ENCODE peak calls at places on chromosome 7, in five cellular contexts. One of them, this sample, is unnamed. For H3K27me3, the result is how much of the 10 kb centered on the place peaks cover.

GRCh38 chr7:115763347-115763746 is 267.2 kb downstream of the TFEC start:
- DNase-seq in neural progenitor cell: peak
- DNase-seq in ovary: no peak
- DNase-seq in astrocyte: no peak
- DNase-seq in colonic mucosa: no peak
- DNase-seq in this sample: no peak

GRCh38 chr7:66952343-66953043 is 31.5 kb downstream of the TMEM248 start:
- DNase-seq in neural progenitor cell: no peak
- DNase-seq in ovary: no peak
- DNase-seq in astrocyte: peak
- DNase-seq in colonic mucosa: peak
- DNase-seq in this sample: no peak

GRCh38 chr7:76300210-76300731 is 2.2 kb upstream of the HSPB1 start:
- DNase-seq in neural progenitor cell: no peak
- DNase-seq in ovary: no peak
- DNase-seq in astrocyte: peak
- DNase-seq in colonic mucosa: peak
- DNase-seq in this sample: no peak

GRCh38 chr7:11450246-11450645 is 381.8 kb downstream of the THSD7A start:
- DNase-seq in neural progenitor cell: no peak
- DNase-seq in ovary: no peak
- DNase-seq in astrocyte: no peak
- DNase-seq in colonic mucosa: no peak
- DNase-seq in this sample: no peak

GRCh38 chr7:142024547-142024946 is 28.9 kb downstream of the MGAM start:
- DNase-seq in neural progenitor cell: no peak
- DNase-seq in ovary: no peak
- DNase-seq in astrocyte: peak
- DNase-seq in colonic mucosa: no peak
- DNase-seq in this sample: no peak

GRCh38 chr7:106050743-106051110 is 61.4 kb downstream of the SYPL1 start:
- DNase-seq in neural progenitor cell: no peak
- DNase-seq in ovary: no peak
- DNase-seq in astrocyte: peak
- DNase-seq in colonic mucosa: no peak
- DNase-seq in this sample: no peak

GRCh38 chr7:142874409-142874808 is 11.1 kb downstream of the TRPV6 start:
- DNase-seq in neural progenitor cell: no peak
- DNase-seq in ovary: no peak
- DNase-seq in astrocyte: no peak
- DNase-seq in colonic mucosa: no peak
- DNase-seq in this sample: no peak

GRCh38 chr7:155373359-155374273 is 75.9 kb downstream of the INSIG1 start:
- DNase-seq in neural progenitor cell: peak
- DNase-seq in ovary: no peak
- DNase-seq in astrocyte: no peak
- DNase-seq in colonic mucosa: no peak
- DNase-seq in this sample: no peak

GRCh38 chr7:27110163-27110976 is 7.9 kb upstream of the HOXA2 start:
- DNase-seq in neural progenitor cell: peak
- DNase-seq in ovary: peak
- DNase-seq in astrocyte: peak
- DNase-seq in colonic mucosa: peak
- DNase-seq in this sample: no peak

GRCh38 chr7:86932038-86932512 is 127.4 kb downstream of the ELAPOR2 start:
- DNase-seq in neural progenitor cell: no peak
- DNase-seq in ovary: no peak
- DNase-seq in astrocyte: peak
- DNase-seq in colonic mucosa: no peak
- DNase-seq in this sample: no peak

GRCh38 chr7:154438571-154438970 is 386.4 kb downstream of the DPP6 start:
- DNase-seq in neural progenitor cell: no peak
- DNase-seq in ovary: no peak
- DNase-seq in astrocyte: no peak
- DNase-seq in colonic mucosa: no peak
- DNase-seq in this sample: no peak

GRCh38 chr7:134421998-134422397 is 36.9 kb downstream of the AKR1B1 start:
- DNase-seq in neural progenitor cell: no peak
- DNase-seq in ovary: no peak
- DNase-seq in astrocyte: no peak
- DNase-seq in colonic mucosa: no peak
- DNase-seq in this sample: no peak

GRCh38 chr7:142188846-142189245 is 69.0 kb downstream of the PRSS58 start:
- DNase-seq in neural progenitor cell: no peak
- DNase-seq in ovary: no peak
- DNase-seq in astrocyte: no peak
- DNase-seq in colonic mucosa: no peak
- DNase-seq in this sample: no peak

GRCh38 chr7:30180718-30181117 is 45.9 kb downstream of the MTURN start:
- DNase-seq in neural progenitor cell: no peak
- DNase-seq in ovary: no peak
- DNase-seq in astrocyte: no peak
- DNase-seq in colonic mucosa: no peak
- DNase-seq in this sample: no peak

GRCh38 chr7:30750574-30751256 is 1.2 kb upstream of the INMT start:
- DNase-seq in neural progenitor cell: no peak
- DNase-seq in ovary: no peak
- DNase-seq in astrocyte: peak
- DNase-seq in colonic mucosa: peak
- DNase-seq in this sample: no peak

GRCh38 chr7:144057954-144058353 is 9.2 kb downstream of the OR2A5 start:
- DNase-seq in neural progenitor cell: no peak
- DNase-seq in ovary: no peak
- DNase-seq in astrocyte: no peak
- DNase-seq in colonic mucosa: no peak
- DNase-seq in this sample: no peak

GRCh38 chr7:30727061-30727945 is 24.6 kb upstream of the INMT start:
- DNase-seq in neural progenitor cell: no peak
- DNase-seq in ovary: no peak
- DNase-seq in astrocyte: no peak
- DNase-seq in colonic mucosa: no peak
- DNase-seq in this sample: no peak

GRCh38 chr7:13262929-13263530 is 575.6 kb downstream of the ARL4A start:
- DNase-seq in neural progenitor cell: peak
- DNase-seq in ovary: no peak
- DNase-seq in astrocyte: peak
- DNase-seq in colonic mucosa: no peak
- DNase-seq in this sample: no peak

GRCh38 chr7:30929686-30930085 is 18.0 kb downstream of the AQP1 start:
- DNase-seq in neural progenitor cell: no peak
- DNase-seq in ovary: peak
- DNase-seq in astrocyte: no peak
- DNase-seq in colonic mucosa: peak
- DNase-seq in this sample: no peak

GRCh38 chr7:49613759-49614158 is 159.7 kb upstream of the VWC2 start:
- DNase-seq in neural progenitor cell: no peak
- DNase-seq in ovary: no peak
- DNase-seq in astrocyte: no peak
- DNase-seq in colonic mucosa: no peak
- DNase-seq in this sample: no peak

GRCh38 chr7:104553074-104553473 is 224.7 kb downstream of the LHFPL3 start:
- DNase-seq in neural progenitor cell: no peak
- DNase-seq in ovary: no peak
- DNase-seq in astrocyte: no peak
- DNase-seq in colonic mucosa: no peak
- DNase-seq in this sample: no peak

GRCh38 chr7:100008525-100008924 is 6.9 kb upstream of the ZKSCAN1 start:
- DNase-seq in neural progenitor cell: no peak
- DNase-seq in ovary: no peak
- DNase-seq in astrocyte: no peak
- DNase-seq in colonic mucosa: peak
- DNase-seq in this sample: no peak

GRCh38 chr7:2478387-2478760 is 2.2 kb upstream of the GRIFIN start:
- DNase-seq in neural progenitor cell: no peak
- DNase-seq in ovary: no peak
- DNase-seq in astrocyte: peak
- DNase-seq in colonic mucosa: peak
- DNase-seq in this sample: no peak

GRCh38 chr7:140214075-140214684 is 37.4 kb upstream of the KDM7A start:
- DNase-seq in neural progenitor cell: no peak
- DNase-seq in ovary: no peak
- DNase-seq in astrocyte: peak
- DNase-seq in colonic mucosa: peak
- DNase-seq in this sample: no peak

GRCh38 chr7:927031-927671 is 27.3 kb downstream of the ADAP1 start:
- DNase-seq in neural progenitor cell: no peak
- DNase-seq in ovary: peak
- DNase-seq in astrocyte: no peak
- DNase-seq in colonic mucosa: peak
- DNase-seq in this sample: no peak

GRCh38 chr7:117839507-117839906 is 33.7 kb downstream of the CTTNBP2 start:
- DNase-seq in neural progenitor cell: no peak
- DNase-seq in ovary: no peak
- DNase-seq in astrocyte: no peak
- DNase-seq in colonic mucosa: no peak
- DNase-seq in this sample: no peak

GRCh38 chr7:55054252-55054651 is 35.4 kb downstream of the EGFR start:
- DNase-seq in neural progenitor cell: no peak
- DNase-seq in ovary: no peak
- DNase-seq in astrocyte: no peak
- DNase-seq in colonic mucosa: no peak
- DNase-seq in this sample: no peak

GRCh38 chr7:156155988-156156733 is 343.9 kb upstream of the SHH start:
- DNase-seq in neural progenitor cell: peak
- DNase-seq in ovary: no peak
- DNase-seq in astrocyte: no peak
- DNase-seq in colonic mucosa: no peak
- DNase-seq in this sample: peak

GRCh38 chr7:27100601-27101187 is 1.8 kb downstream of the HOXA2 start:
- DNase-seq in neural progenitor cell: peak
- DNase-seq in ovary: no peak
- DNase-seq in astrocyte: peak
- DNase-seq in colonic mucosa: peak
- DNase-seq in this sample: peak

GRCh38 chr7:37765872-37766525 is 82.4 kb upstream of the NME8 start:
- DNase-seq in neural progenitor cell: no peak
- DNase-seq in ovary: no peak
- DNase-seq in astrocyte: no peak
- DNase-seq in colonic mucosa: no peak
- DNase-seq in this sample: no peak

GRCh38 chr7:21028186-21028989 is 241.7 kb upstream of the SP8 start:
- DNase-seq in neural progenitor cell: peak
- DNase-seq in ovary: no peak
- DNase-seq in astrocyte: peak
- DNase-seq in colonic mucosa: peak
- DNase-seq in this sample: no peak

GRCh38 chr7:21028990-21029337 is 242.3 kb upstream of the SP8 start:
- DNase-seq in neural progenitor cell: peak
- DNase-seq in ovary: no peak
- DNase-seq in astrocyte: no peak
- DNase-seq in colonic mucosa: no peak
- DNase-seq in this sample: no peak

DNA sequence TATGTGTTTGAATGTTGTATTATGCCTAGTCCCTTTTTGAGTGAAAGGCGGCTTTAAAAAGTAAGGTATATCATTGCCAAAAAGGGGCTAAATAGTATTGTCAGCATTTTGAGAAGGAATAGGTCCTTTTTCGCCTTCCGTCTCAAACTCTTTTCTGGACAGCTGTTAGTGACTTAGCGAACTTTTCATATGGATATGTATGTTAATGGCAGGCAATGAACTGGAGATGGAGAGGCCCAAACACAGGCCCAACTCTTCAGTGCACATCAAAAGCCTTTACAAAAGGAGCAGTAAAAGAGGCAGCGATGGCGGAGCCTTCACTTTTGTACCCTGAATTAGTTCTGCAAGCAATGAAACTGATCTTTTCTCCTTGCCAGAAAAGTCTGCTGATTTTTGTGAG is 243.6 kb upstream of the SP8 start:
- DNase-seq in neural progenitor cell: peak
- DNase-seq in ovary: no peak
- DNase-seq in astrocyte: no peak
- DNase-seq in colonic mucosa: no peak
- DNase-seq in this sample: no peak
- H3K27ac ChIP-seq in neural progenitor cell: peak
- H3K27ac ChIP-seq in ovary: no peak
- H3K27ac ChIP-seq in astrocyte: no peak
- H3K27ac ChIP-seq in colonic mucosa: no peak
- H3K27ac ChIP-seq in this sample: no peak

GRCh38 chr7:151812967-151813366 is 63.9 kb downstream of the PRKAG2 start:
- DNase-seq in neural progenitor cell: no peak
- DNase-seq in ovary: no peak
- DNase-seq in astrocyte: no peak
- DNase-seq in colonic mucosa: no peak
- DNase-seq in this sample: no peak

GRCh38 chr7:151814400-151814914 is 62.5 kb downstream of the PRKAG2 start:
- DNase-seq in neural progenitor cell: peak
- DNase-seq in ovary: no peak
- DNase-seq in astrocyte: peak
- DNase-seq in colonic mucosa: no peak
- DNase-seq in this sample: no peak

GRCh38 chr7:151815419-151815818 is 61.5 kb downstream of the PRKAG2 start:
- DNase-seq in neural progenitor cell: no peak
- DNase-seq in ovary: no peak
- DNase-seq in astrocyte: no peak
- DNase-seq in colonic mucosa: no peak
- DNase-seq in this sample: no peak

GRCh38 chr7:151813445-151813844 is 63.5 kb downstream of the PRKAG2 start:
- DNase-seq in neural progenitor cell: no peak
- DNase-seq in ovary: no peak
- DNase-seq in astrocyte: no peak
- DNase-seq in colonic mucosa: no peak
- DNase-seq in this sample: no peak

GRCh38 chr7:151813997-151814396 is 62.9 kb downstream of the PRKAG2 start:
- DNase-seq in neural progenitor cell: no peak
- DNase-seq in ovary: no peak
- DNase-seq in astrocyte: peak
- DNase-seq in colonic mucosa: no peak
- DNase-seq in this sample: no peak
- H3K27me3 ChIP-seq in neural progenitor cell: under half
- H3K27me3 ChIP-seq in ovary: under half
- H3K27me3 ChIP-seq in astrocyte: under half
- H3K27me3 ChIP-seq in colonic mucosa: under half
- H3K27me3 ChIP-seq in this sample: under half

GRCh38 chr7:101186839-101187448 is 6.9 kb upstream of the NAT16 start:
- DNase-seq in neural progenitor cell: no peak
- DNase-seq in ovary: no peak
- DNase-seq in astrocyte: no peak
- DNase-seq in colonic mucosa: no peak
- DNase-seq in this sample: no peak

GRCh38 chr7:101185258-101185839 is 5.3 kb upstream of the NAT16 start:
- DNase-seq in neural progenitor cell: no peak
- DNase-seq in ovary: no peak
- DNase-seq in astrocyte: peak
- DNase-seq in colonic mucosa: no peak
- DNase-seq in this sample: no peak

GRCh38 chr7:101186194-101186593 is 6.1 kb upstream of the NAT16 start:
- DNase-seq in neural progenitor cell: no peak
- DNase-seq in ovary: no peak
- DNase-seq in astrocyte: no peak
- DNase-seq in colonic mucosa: no peak
- DNase-seq in this sample: no peak

GRCh38 chr7:101189109-101189508 is 9.0 kb upstream of the NAT16 start:
- DNase-seq in neural progenitor cell: no peak
- DNase-seq in ovary: no peak
- DNase-seq in astrocyte: no peak
- DNase-seq in colonic mucosa: no peak
- DNase-seq in this sample: no peak
- H3K4me3 ChIP-seq in neural progenitor cell: no peak
- H3K4me3 ChIP-seq in ovary: no peak
- H3K4me3 ChIP-seq in astrocyte: no peak
- H3K4me3 ChIP-seq in colonic mucosa: no peak
- H3K4me3 ChIP-seq in this sample: no peak

GRCh38 chr7:5222861-5223411 is 32.9 kb downstream of the WIPI2 start:
- DNase-seq in neural progenitor cell: peak
- DNase-seq in ovary: no peak
- DNase-seq in astrocyte: no peak
- DNase-seq in colonic mucosa: no peak
- DNase-seq in this sample: no peak
- H3K27ac ChIP-seq in neural progenitor cell: no peak
- H3K27ac ChIP-seq in ovary: no peak
- H3K27ac ChIP-seq in astrocyte: no peak
- H3K27ac ChIP-seq in colonic mucosa: no peak
- H3K27ac ChIP-seq in this sample: no peak

This sample was measured in vagina.